ENCODE peak calls at places on chromosome 2, in eight cellular contexts. G, M, O, Z, Y, V, T and R are unnamed samples.

GRCh38 chr2:144325086-144325485 is 194.8 kb downstream of the ZEB2 start:
- DNase-seq in G (no peak), M (peak), O (no peak), Z (peak), Y (no peak), V (peak), T (no peak), R (no peak)

GRCh38 chr2:8154270-8154669 is 527.6 kb upstream of the ID2 start:
- DNase-seq in G (peak), M (no peak), O (no peak), Z (no peak), Y (no peak), V (no peak), T (no peak), R (no peak)

GRCh38 chr2:138507267-138507666 is 5.7 kb downstream of the SPOPL start:
- DNase-seq in G (no peak), M (no peak), O (no peak), Z (no peak), Y (peak), V (no peak), T (no peak), R (no peak)

GRCh38 chr2:72010647-72011355 is 136.9 kb downstream of the CYP26B1 start:
- DNase-seq in G (no peak), M (no peak), O (no peak), Z (no peak), Y (no peak), V (no peak), T (no peak), R (no peak)

GRCh38 chr2:212903413-212903812 is 248.0 kb downstream of the IKZF2 start:
- DNase-seq in G (peak), M (no peak), O (no peak), Z (no peak), Y (no peak), V (no peak), T (no peak), R (no peak)

GRCh38 chr2:76202866-76203265 is 492.2 kb upstream of the GCFC2 start:
- DNase-seq in G (no peak), M (no peak), O (no peak), Z (no peak), Y (no peak), V (no peak), T (no peak), R (no peak)

GRCh38 chr2:10048501-10049171 is 5.3 kb downstream of the KLF11 start:
- DNase-seq in G (peak), M (peak), O (no peak), Z (no peak), Y (peak), V (peak), T (peak), R (peak)

GRCh38 chr2:180573951-180574350 is 406.5 kb upstream of the UBE2E3 start:
- DNase-seq in G (peak), M (no peak), O (no peak), Z (no peak), Y (no peak), V (no peak), T (peak), R (no peak)

GRCh38 chr2:186714611-186715010 is 20.8 kb downstream of the FAM171B start:
- DNase-seq in G (no peak), M (no peak), O (no peak), Z (no peak), Y (no peak), V (no peak), T (no peak), R (no peak)

GRCh38 chr2:231512222-231512621 is 18.0 kb downstream of the NMUR1 start:
- DNase-seq in G (no peak), M (no peak), O (no peak), Z (no peak), Y (no peak), V (no peak), T (no peak), R (no peak)

GRCh38 chr2:85903849-85904248 is 15.1 kb upstream of the ST3GAL5 start:
- DNase-seq in G (no peak), M (no peak), O (no peak), Z (no peak), Y (no peak), V (no peak), T (no peak), R (no peak)

GRCh38 chr2:115163572-115163971 is 721.1 kb downstream of the DPP10 start:
- DNase-seq in G (no peak), M (no peak), O (no peak), Z (no peak), Y (peak), V (no peak), T (no peak), R (no peak)

GRCh38 chr2:47198985-47199451 is 43.9 kb upstream of the STPG4 start:
- DNase-seq in G (peak), M (peak), O (no peak), Z (no peak), Y (no peak), V (no peak), T (peak), R (no peak)

GRCh38 chr2:214193943-214194342 is 216.9 kb upstream of the VWC2L start:
- DNase-seq in G (peak), M (peak), O (no peak), Z (no peak), Y (no peak), V (no peak), T (peak), R (no peak)

GRCh38 chr2:181411105-181411849 is 45.9 kb upstream of the ITGA4 start:
- DNase-seq in G (no peak), M (peak), O (no peak), Z (no peak), Y (peak), V (no peak), T (no peak), R (no peak)

GRCh38 chr2:164061129-164061746 is 325.4 kb upstream of the FIGN start:
- DNase-seq in G (peak), M (peak), O (no peak), Z (peak), Y (peak), V (peak), T (peak), R (peak)

GRCh38 chr2:188852752-188853151 is 121.4 kb upstream of the COL3A1 start:
- DNase-seq in G (no peak), M (peak), O (no peak), Z (no peak), Y (no peak), V (no peak), T (peak), R (no peak)

GRCh38 chr2:47065771-47066380 is 89.2 kb downstream of the STPG4 start:
- DNase-seq in G (peak), M (peak), O (no peak), Z (no peak), Y (no peak), V (no peak), T (peak), R (no peak)

GRCh38 chr2:117085256-117085655 is 729.2 kb upstream of the DDX18 start:
- DNase-seq in G (no peak), M (no peak), O (no peak), Z (no peak), Y (no peak), V (no peak), T (no peak), R (no peak)

GRCh38 chr2:156343940-156344301 is 11.4 kb upstream of the NR4A2 start:
- DNase-seq in G (no peak), M (no peak), O (no peak), Z (peak), Y (no peak), V (no peak), T (peak), R (no peak)

GRCh38 chr2:189851174-189851826 is 67.0 kb downstream of the PMS1 start:
- DNase-seq in G (no peak), M (no peak), O (no peak), Z (no peak), Y (no peak), V (no peak), T (no peak), R (no peak)

GRCh38 chr2:44479127-44479887 is 117.6 kb downstream of the CAMKMT start:
- DNase-seq in G (peak), M (peak), O (no peak), Z (peak), Y (peak), V (peak), T (peak), R (peak)

GRCh38 chr2:150204449-150204848 is 283.0 kb downstream of the RND3 start:
- DNase-seq in G (peak), M (peak), O (no peak), Z (no peak), Y (peak), V (no peak), T (peak), R (no peak)

GRCh38 chr2:119495948-119496347 is 28.3 kb downstream of the SCTR start:
- DNase-seq in G (no peak), M (no peak), O (no peak), Z (no peak), Y (no peak), V (no peak), T (no peak), R (no peak)
- TF ChIP-seq CTCF in G (no peak), M (no peak), O (peak), Z (no peak), Y (peak), V (no peak), T (no peak), R (no peak)

DNA sequence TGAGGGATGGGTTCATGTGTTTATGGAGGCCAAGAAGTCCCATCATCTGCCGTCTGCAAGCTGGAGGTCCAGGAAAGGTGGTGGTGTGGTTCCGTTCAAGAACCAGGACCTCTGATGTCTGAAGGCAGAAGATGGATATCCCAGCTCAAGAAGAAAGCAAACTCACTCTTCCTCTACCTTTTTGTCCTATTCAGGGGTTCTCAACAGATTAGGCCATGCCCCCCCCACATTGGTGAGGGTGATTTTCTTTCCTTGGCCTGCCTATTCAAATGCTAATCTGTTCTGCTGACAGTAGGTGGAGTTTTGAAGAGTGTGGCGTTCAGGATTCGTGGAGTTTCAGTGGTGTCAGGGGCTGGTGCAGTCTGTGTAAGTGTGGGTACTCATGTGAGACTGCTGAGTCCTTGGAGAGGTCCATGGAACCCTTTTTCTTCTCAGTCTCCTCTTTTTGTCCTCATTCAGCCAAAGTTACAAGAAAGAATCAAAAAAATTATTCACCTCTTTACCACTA is 5.9 kb downstream of the MSL3B start:
- DNase-seq in G (no peak), M (no peak), O (no peak), Z (no peak), Y (no peak), V (no peak), T (no peak), R (no peak)
- TF ChIP-seq CTCF in G (no peak), M (no peak), O (no peak), Z (no peak), Y (no peak), V (no peak), T (no peak), R (no peak)

GRCh38 chr2:210363261-210363660 is 48.3 kb upstream of the MYL1 start:
- DNase-seq in G (peak), M (no peak), O (no peak), Z (no peak), Y (no peak), V (no peak), T (no peak), R (no peak)
- TF ChIP-seq CTCF in G (peak), M (no peak), O (peak), Z (no peak), Y (no peak), V (peak), T (no peak), R (no peak)

GRCh38 chr2:35114765-35115164 is 1240.8 kb upstream of the CRIM1 start:
- DNase-seq in G (no peak), M (no peak), O (no peak), Z (no peak), Y (peak), V (no peak), T (no peak), R (no peak)
- TF ChIP-seq CTCF in G (no peak), M (no peak), O (peak), Z (no peak), Y (peak), V (peak), T (no peak), R (no peak)

DNA sequence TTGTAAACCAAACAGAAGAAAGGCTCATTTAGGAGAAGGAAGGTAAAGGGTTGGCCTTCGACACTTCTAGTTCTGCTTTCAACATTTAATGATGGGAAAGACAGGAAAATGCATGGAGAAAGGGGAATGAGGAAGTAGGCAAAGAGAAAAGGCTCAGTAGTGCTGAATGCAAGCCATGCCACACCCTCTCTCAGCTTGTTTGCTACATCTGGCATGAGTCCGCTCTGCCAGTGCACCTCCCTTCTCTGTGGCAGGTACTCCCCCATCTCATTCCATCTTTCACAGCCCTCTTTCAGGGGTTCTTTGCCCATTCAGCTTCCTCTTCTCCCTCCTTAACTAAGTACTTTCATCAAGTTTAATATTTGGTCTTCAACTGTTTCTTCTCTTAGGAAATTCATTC is 121.0 kb upstream of the ITGB6 start:
- DNase-seq in G (no peak), M (no peak), O (no peak), Z (no peak), Y (no peak), V (no peak), T (no peak), R (no peak)
- TF ChIP-seq CTCF in G (no peak), M (no peak), O (no peak), Z (no peak), Y (no peak), V (no peak), T (no peak), R (no peak)

GRCh38 chr2:139963863-139964355 is 1183.7 kb upstream of the NXPH2 start:
- DNase-seq in G (no peak), M (no peak), O (no peak), Z (no peak), Y (no peak), V (no peak), T (no peak), R (no peak)

GRCh38 chr2:139969301-139969700 is 1189.1 kb upstream of the NXPH2 start:
- DNase-seq in G (no peak), M (no peak), O (no peak), Z (no peak), Y (no peak), V (no peak), T (no peak), R (no peak)

GRCh38 chr2:139967665-139968064 is 1187.5 kb upstream of the NXPH2 start:
- DNase-seq in G (no peak), M (no peak), O (no peak), Z (no peak), Y (no peak), V (no peak), T (no peak), R (no peak)

GRCh38 chr2:139968588-139968987 is 1188.4 kb upstream of the NXPH2 start:
- DNase-seq in G (no peak), M (no peak), O (no peak), Z (no peak), Y (no peak), V (no peak), T (no peak), R (no peak)
- TF ChIP-seq CTCF in G (no peak), M (no peak), O (no peak), Z (no peak), Y (no peak), V (no peak), T (no peak), R (no peak)

DNA sequence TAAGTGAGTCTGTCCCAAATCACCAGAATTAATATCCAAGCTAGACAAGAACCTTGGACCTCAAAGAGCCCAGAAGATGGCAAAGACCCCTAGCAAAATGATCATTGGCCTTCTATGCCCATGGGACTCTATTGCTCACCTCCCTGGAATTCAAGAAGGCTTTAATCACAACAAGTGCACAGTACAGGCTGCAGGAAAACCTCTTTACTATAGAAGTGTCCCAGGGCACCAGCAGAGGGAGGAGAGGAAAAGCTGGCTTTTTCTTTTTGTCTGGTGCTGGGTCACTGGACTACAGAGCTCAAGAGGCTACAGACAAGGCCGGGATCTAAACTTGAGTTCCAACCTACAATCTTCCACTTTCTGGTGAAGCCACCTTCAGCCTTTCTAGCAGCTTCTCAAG is 88.3 kb upstream of the PPP1CB start:
- DNase-seq in G (no peak), M (peak), O (no peak), Z (no peak), Y (peak), V (no peak), T (peak), R (no peak)
- TF ChIP-seq CTCF in G (peak), M (peak), O (peak), Z (no peak), Y (peak), V (no peak), T (peak), R (no peak)